ENCODE peak calls at places on chromosomes 1 and 21, in nine cellular contexts. X, K, F, T, Q, H, M, E and I are unnamed samples.

GRCh38 chr1:9293512-9294439 is 1.1 kb downstream of the SPSB1 start:
- DNase-seq in X (peak), K (no peak), F (no peak), T (peak), Q (no peak), H (peak), M (peak), E (peak), I (no peak)

GRCh38 chr1:27353629-27354028 is 11.8 kb downstream of the SYTL1 start:
- DNase-seq in X (no peak), K (no peak), F (no peak), T (no peak), Q (no peak), H (no peak), M (no peak), E (no peak), I (no peak)

GRCh38 chr21:40719615-40720014 is 127.3 kb downstream of the DSCAM start:
- DNase-seq in X (no peak), K (no peak), F (no peak), T (no peak), Q (no peak), H (no peak), M (no peak), E (no peak), I (no peak)

GRCh38 chr1:165539306-165539705 is 4.5 kb upstream of the LRRC52 start:
- DNase-seq in X (no peak), K (peak), F (no peak), T (no peak), Q (no peak), H (no peak), M (no peak), E (no peak), I (no peak)

GRCh38 chr1:207218512-207219352 is 102.7 kb upstream of the CD55 start:
- DNase-seq in X (no peak), K (peak), F (no peak), T (no peak), Q (no peak), H (no peak), M (no peak), E (peak), I (no peak)

GRCh38 chr1:23475134-23475628 is 8.8 kb downstream of the ASAP3 start:
- DNase-seq in X (peak), K (no peak), F (peak), T (no peak), Q (peak), H (no peak), M (no peak), E (peak), I (no peak)

GRCh38 chr1:155322571-155322952 is 1.9 kb downstream of the RUSC1 start:
- DNase-seq in X (peak), K (no peak), F (peak), T (peak), Q (no peak), H (no peak), M (no peak), E (peak), I (no peak)

GRCh38 chr1:92805216-92805615 is 20.3 kb upstream of the EVI5 start:
- DNase-seq in X (no peak), K (no peak), F (no peak), T (no peak), Q (no peak), H (no peak), M (no peak), E (no peak), I (no peak)

GRCh38 chr21:37675202-37675801 is 241.0 kb downstream of the KCNJ6 start:
- DNase-seq in X (peak), K (peak), F (peak), T (peak), Q (no peak), H (peak), M (peak), E (peak), I (no peak)

GRCh38 chr1:25523512-25523911 is 19.9 kb upstream of the LDLRAP1 start:
- DNase-seq in X (no peak), K (no peak), F (no peak), T (peak), Q (no peak), H (no peak), M (no peak), E (no peak), I (no peak)

GRCh38 chr21:41149199-41149598 is 18.8 kb upstream of the BACE2 start:
- DNase-seq in X (no peak), K (no peak), F (no peak), T (no peak), Q (no peak), H (no peak), M (no peak), E (no peak), I (no peak)

GRCh38 chr1:75796376-75797272 is at the start of gene MSH4:
- DNase-seq in X (peak), K (no peak), F (no peak), T (peak), Q (no peak), H (no peak), M (no peak), E (no peak), I (no peak)

GRCh38 chr1:172993640-172994039 is 57.1 kb downstream of the TNFSF18 start:
- DNase-seq in X (peak), K (no peak), F (peak), T (no peak), Q (no peak), H (no peak), M (no peak), E (no peak), I (no peak)

GRCh38 chr1:87227651-87228050 is 101.0 kb upstream of the LMO4 start:
- DNase-seq in X (no peak), K (no peak), F (no peak), T (no peak), Q (no peak), H (no peak), M (no peak), E (no peak), I (no peak)

GRCh38 chr1:180720753-180721152 is 88.9 kb downstream of the XPR1 start:
- DNase-seq in X (no peak), K (no peak), F (no peak), T (no peak), Q (no peak), H (no peak), M (no peak), E (no peak), I (no peak)

GRCh38 chr1:238384381-238384780 is 493.7 kb upstream of the ZP4 start:
- DNase-seq in X (no peak), K (no peak), F (no peak), T (no peak), Q (no peak), H (no peak), M (no peak), E (no peak), I (no peak)

GRCh38 chr1:215005656-215006335 is 76.7 kb upstream of the KCNK2 start:
- DNase-seq in X (no peak), K (no peak), F (no peak), T (no peak), Q (no peak), H (no peak), M (no peak), E (no peak), I (no peak)

GRCh38 chr1:29706936-29707335 is 470.6 kb downstream of the PTPRU start:
- DNase-seq in X (peak), K (peak), F (peak), T (peak), Q (no peak), H (no peak), M (peak), E (peak), I (no peak)